ENCODE peak calls at places on chromosomes 11 and 22, in five cellular contexts. Q, Y, I, X and T are unnamed samples.

GRCh38 chr11:118238947-118239346 is 13.2 kb downstream of the MPZL3 start:
- DNase-seq in Q (no peak), X (peak; percentile 85), I (no peak), Y (no peak), T (no peak)

GRCh38 chr11:118530683-118531596 is at the start of gene TMEM25:
- DNase-seq in Q (no peak), I (peak; percentile 84), Y (peak; percentile 70), X (peak; percentile 60), T (peak; percentile 76)

GRCh38 chr11:1029051-1029450 is 7.5 kb downstream of the MUC6 start:
- DNase-seq in I (no peak), X (no peak), Q (no peak), Y (no peak), T (no peak)

GRCh38 chr11:297666-298405 is 1.5 kb downstream of the IFITM5 start:
- DNase-seq in Y (no peak), Q (no peak), I (peak; percentile 36), X (no peak), T (no peak)

GRCh38 chr22:32048069-32048468 is 5.0 kb downstream of the SLC5A1 start:
- DNase-seq in Q (no peak), I (no peak), Y (no peak), X (no peak), T (no peak)

GRCh38 chr22:33909075-33909458 is 11.2 kb downstream of the LARGE1 start:
- DNase-seq in Y (no peak), X (no peak), I (peak; percentile 55), Q (no peak), T (peak; percentile 31)

GRCh38 chr11:132311703-132312102 is 941.3 kb downstream of the NTM start:
- DNase-seq in Q (no peak), I (no peak), X (no peak), Y (no peak), T (no peak)

GRCh38 chr11:120817131-120817530 is 206.8 kb upstream of the TBCEL start:
- DNase-seq in I (no peak), Q (no peak), X (no peak), Y (no peak), T (no peak)

GRCh38 chr11:33775832-33776231 is 1.5 kb upstream of the FBXO3 start:
- DNase-seq in X (no peak), Y (no peak), Q (no peak), I (no peak), T (no peak)

GRCh38 chr11:69204246-69205124 is 48.8 kb downstream of the SMIM38 start:
- DNase-seq in Q (no peak), X (no peak), I (no peak), Y (no peak), T (no peak)

GRCh38 chr22:18110944-18111758 is 542 bp downstream of the TUBA8 start:
- DNase-seq in Y (no peak), Q (no peak), X (peak; percentile 41), I (no peak), T (no peak)

GRCh38 chr11:69512136-69512535 is 30.7 kb downstream of the LINC01488 start:
- DNase-seq in X (no peak), Q (no peak), I (no peak), Y (no peak), T (no peak)

GRCh38 chr11:79466411-79466810 is 25.6 kb upstream of the TENM4 start:
- DNase-seq in X (no peak), I (no peak), Q (no peak), Y (no peak), T (no peak)

GRCh38 chr22:30557243-30557642 is 10.7 kb upstream of the SEC14L6 start:
- DNase-seq in Y (no peak), X (no peak), Q (no peak), I (no peak), T (no peak)

GRCh38 chr11:69396948-69397307 is 84.5 kb upstream of the LINC01488 start:
- DNase-seq in I (no peak), X (no peak), Y (no peak), Q (no peak), T (no peak)

GRCh38 chr22:19704355-19705015 is 9.8 kb upstream of the SEPTIN5 start:
- DNase-seq in Y (no peak), X (no peak), I (no peak), Q (no peak), T (no peak)

GRCh38 chr22:49616356-49617231 is 211.1 kb downstream of the BRD1 start:
- DNase-seq in X (no peak), Q (no peak), I (peak; percentile 17), Y (no peak), T (no peak)

GRCh38 chr11:95088946-95089619 is 563 bp upstream of the ENDOD1 start:
- DNase-seq in Q (no peak), Y (peak; percentile 73), X (no peak), I (no peak), T (no peak)

GRCh38 chr22:19287076-19287724 is 4.3 kb downstream of the CLTCL1 start:
- DNase-seq in I (no peak), X (no peak), Y (no peak), Q (no peak), T (no peak)

GRCh38 chr11:72786305-72787261 is 7.3 kb downstream of the STARD10 start:
- DNase-seq in I (no peak), X (no peak), Q (no peak), Y (peak; percentile 89), T (no peak)

GRCh38 chr11:88508808-88509581 is 171.5 kb upstream of the CTSC start:
- DNase-seq in I (no peak), Q (no peak), Y (no peak), X (no peak), T (peak; percentile 10)

GRCh38 chr11:33942954-33943353 is 51.1 kb upstream of the LMO2 start:
- DNase-seq in Y (no peak), Q (peak; percentile 3), X (peak; percentile 23), I (no peak), T (peak; percentile 60)

GRCh38 chr22:29083576-29084566 is 11.0 kb downstream of the KREMEN1 start:
- DNase-seq in I (no peak), Y (no peak), X (peak; percentile 78), Q (no peak), T (no peak)

GRCh38 chr11:74816664-74817063 is 68.0 kb downstream of the RNF169 start:
- DNase-seq in I (no peak), Y (no peak), Q (no peak), X (no peak), T (no peak)

GRCh38 chr11:73218106-73218829 is at the start of gene P2RY2:
- DNase-seq in X (peak; percentile 96), Y (peak; percentile 85), Q (peak; percentile 32), I (peak; percentile 73), T (peak; percentile 84)

GRCh38 chr11:67436459-67437081 is 912 bp downstream of the PTPRCAP start:
- DNase-seq in Q (no peak), I (no peak), Y (peak; percentile 44), X (peak; percentile 96), T (peak; percentile 37)

GRCh38 chr11:45079075-45079444 is 67.4 kb upstream of the PRDM11 start:
- DNase-seq in I (no peak), Y (no peak), Q (no peak), X (peak; percentile 77), T (no peak)

GRCh38 chr11:16117989-16118810 is 238.1 kb downstream of the SOX6 start:
- DNase-seq in Q (no peak), I (no peak), X (no peak), Y (no peak), T (no peak)

GRCh38 chr11:6646631-6647281 is 8.9 kb downstream of the DCHS1 start:
- DNase-seq in I (peak; percentile 40), Y (no peak), Q (no peak), X (peak; percentile 90), T (no peak)

GRCh38 chr11:83722392-83722791 is 436.2 kb upstream of the CCDC90B start:
- DNase-seq in Y (peak; percentile 50), Q (no peak), I (no peak), X (no peak), T (no peak)

GRCh38 chr22:19422440-19423301 is 8.9 kb downstream of the HIRA start:
- DNase-seq in Q (no peak), Y (no peak), I (no peak), X (no peak), T (no peak)

GRCh38 chr11:61079416-61080150 is 22.7 kb upstream of the CD5 start:
- DNase-seq in Q (no peak), I (no peak), X (no peak), Y (no peak), T (no peak)
- TF ChIP-seq CTCF in Q (no peak), I (no peak), X (no peak), Y (no peak), T (no peak)

GRCh38 chr11:111911563-111912401 is at the start of gene CRYAB:
- DNase-seq in I (peak; percentile 87), Q (no peak), X (no peak), Y (peak; percentile 39), T (peak; percentile 91)
- TF ChIP-seq POLR2A in I (peak; percentile 59), Q (no peak), X (no peak), Y (no peak), T (peak; percentile 71)

DNA sequence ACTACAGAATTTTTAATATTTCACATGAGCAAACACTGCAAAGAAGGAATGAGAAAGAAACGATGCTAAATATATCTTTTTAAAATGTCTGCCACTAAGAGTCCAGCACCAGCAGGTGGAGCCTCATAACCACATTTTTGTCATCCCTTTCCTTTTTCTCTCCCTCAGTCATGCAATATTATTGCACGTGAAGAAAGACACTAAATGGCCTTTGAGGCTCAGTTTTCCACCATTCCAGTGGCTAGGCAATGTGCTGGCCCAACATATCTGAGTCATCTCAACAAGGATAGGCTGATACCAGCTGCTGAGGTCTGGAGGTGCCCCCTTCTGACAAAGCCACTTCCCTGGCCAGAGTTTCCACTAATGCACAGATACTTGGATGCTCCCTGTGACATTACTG is 1.8 kb downstream of the ALKBH8 start:
- DNase-seq in X (peak; percentile 72), Q (peak; percentile 72), I (no peak), Y (no peak), T (peak; percentile 36)
- TF ChIP-seq CTCF in X (peak; percentile 48), Q (peak; percentile 75), I (peak; percentile 51), Y (peak; percentile 42), T (peak; percentile 41)

GRCh38 chr11:44065851-44066731 is at the start of gene ACCS:
- DNase-seq in Y (peak; percentile 96), I (peak; percentile 98), X (peak; percentile 98), Q (peak; percentile 88), T (peak; percentile 97)
- TF ChIP-seq POLR2A in Y (no peak), I (peak; percentile 74), X (peak; percentile 78), Q (peak; percentile 78), T (peak; percentile 63)

DNA sequence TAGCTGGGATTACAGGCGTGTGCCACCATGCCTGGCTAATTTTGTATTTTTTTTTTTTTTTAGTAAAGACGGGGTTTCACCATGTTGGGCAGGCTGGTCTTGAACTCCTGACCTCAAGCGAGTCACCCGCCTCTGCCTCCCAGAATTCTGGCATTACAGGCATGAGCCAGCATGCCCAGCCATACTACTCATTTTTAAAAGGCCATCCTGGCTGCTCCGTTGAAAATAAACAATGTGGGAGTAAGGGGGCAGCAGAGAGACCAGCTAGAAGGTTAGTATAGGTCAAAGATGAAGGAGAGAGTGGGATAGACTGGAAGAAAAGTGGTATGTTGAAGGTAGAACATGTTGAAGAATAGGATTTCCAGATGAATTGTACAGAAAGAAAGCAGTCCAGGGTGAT is 17.6 kb upstream of the LIN7C start:
- DNase-seq in X (peak; percentile 14), Y (no peak), Q (peak; percentile 35), I (no peak), T (peak; percentile 21)
- TF ChIP-seq CTCF in X (peak; percentile 14), Y (no peak), Q (peak; percentile 47), I (no peak), T (no peak)